ENCODE peak calls at places on chromosomes 12 and 14, in four cellular contexts. D, W, F and M are unnamed samples.

GRCh38 chr12:55017421-55017820 is 2.4 kb upstream of the NEUROD4 start:
- DNase-seq in W (no peak), F (no peak), D (no peak), M (no peak)

GRCh38 chr12:108373111-108373510 is 34.0 kb upstream of the CMKLR1 start:
- DNase-seq in F (no peak), D (no peak), W (peak; percentile 19), M (no peak)

GRCh38 chr12:57240069-57240921 is 10.7 kb downstream of the STAC3 start:
- DNase-seq in W (peak; percentile 55), D (peak; percentile 86), F (peak; percentile 53), M (no peak)

GRCh38 chr14:23169622-23170021 is 13.8 kb downstream of the SLC7A8 start:
- DNase-seq in W (no peak), D (no peak), F (no peak), M (no peak)

GRCh38 chr12:116306536-116306935 is 29.0 kb upstream of the MED13L start:
- DNase-seq in D (no peak), W (no peak), F (no peak), M (no peak)

GRCh38 chr14:37678916-37679315 is 83.5 kb downstream of the TTC6 start:
- DNase-seq in W (no peak), F (peak; percentile 64), D (no peak), M (no peak)

GRCh38 chr12:89357297-89357730 is 5.0 kb upstream of the DUSP6 start:
- DNase-seq in F (no peak), D (no peak), W (no peak), M (no peak)

GRCh38 chr12:11228268-11228879 is 41.1 kb downstream of the PRB3 start:
- DNase-seq in W (peak; percentile 68), D (no peak), F (peak; percentile 39), M (peak; percentile 12)

GRCh38 chr12:75706786-75707605 is 195.6 kb upstream of the KRR1 start:
- DNase-seq in W (no peak), D (no peak), F (no peak), M (no peak)

GRCh38 chr12:31215521-31216232 is 110.3 kb downstream of the SINHCAF start:
- DNase-seq in F (peak; percentile 76), W (no peak), D (no peak), M (peak; percentile 73)

GRCh38 chr14:50237448-50237847 is 6.1 kb upstream of the SOS2 start:
- DNase-seq in D (no peak), F (no peak), W (no peak), M (no peak)

GRCh38 chr12:120847392-120848157 is 56.6 kb downstream of the SPPL3 start:
- DNase-seq in F (no peak), D (no peak), W (peak; percentile 34), M (no peak)

GRCh38 chr12:31118831-31119530 is 45.3 kb downstream of the DDX11 start:
- DNase-seq in W (no peak), D (peak; percentile 79), F (no peak), M (no peak)

GRCh38 chr14:24312736-24313507 is 1.6 kb downstream of the LTB4R start:
- DNase-seq in W (no peak), D (peak; percentile 54), F (no peak), M (no peak)

GRCh38 chr12:88578821-88579518 is 1.3 kb downstream of the KITLG start:
- DNase-seq in F (peak; percentile 52), D (no peak), W (peak; percentile 57), M (no peak)

DNA sequence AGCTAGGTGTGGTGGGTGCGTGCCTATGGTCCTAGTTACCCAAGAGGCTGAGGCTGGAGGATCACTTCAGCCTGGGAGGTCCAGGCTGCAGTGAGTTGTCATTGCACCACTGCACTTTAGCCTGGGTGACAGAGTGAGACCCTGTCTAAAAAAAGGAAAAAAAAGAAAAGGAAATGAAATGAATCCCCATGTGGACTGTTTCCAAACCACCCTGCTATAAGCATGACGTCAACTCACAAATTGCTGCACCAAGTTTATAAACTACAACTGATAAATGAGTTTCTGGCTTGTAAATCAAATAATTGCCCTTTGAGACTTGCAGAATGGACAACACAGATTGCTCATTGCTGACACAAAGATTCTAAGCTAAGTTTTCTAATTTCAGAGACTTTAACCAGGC is 51.0 kb upstream of the STK38L start:
- DNase-seq in F (no peak), W (no peak), D (no peak), M (no peak)
- H3K27ac ChIP-seq in F (no peak overlapping the region), W (no peak overlapping the region), D (peak overlapping the region; percentile 91), M (no peak overlapping the region)

GRCh38 chr12:6333566-6333965 is 8.3 kb downstream of the TNFRSF1A start:
- DNase-seq in D (no peak), F (peak; percentile 95), W (no peak), M (peak; percentile 84)

GRCh38 chr12:6334359-6334758 is 7.5 kb downstream of the TNFRSF1A start:
- DNase-seq in D (no peak), W (no peak), F (no peak), M (no peak)

GRCh38 chr12:6332459-6332858 is 9.4 kb downstream of the TNFRSF1A start:
- DNase-seq in F (peak; percentile 90), D (no peak), W (peak; percentile 92), M (peak; percentile 67)

GRCh38 chr12:6330999-6331714 is 10.7 kb downstream of the TNFRSF1A start:
- DNase-seq in F (no peak), D (no peak), W (no peak), M (no peak)

DNA sequence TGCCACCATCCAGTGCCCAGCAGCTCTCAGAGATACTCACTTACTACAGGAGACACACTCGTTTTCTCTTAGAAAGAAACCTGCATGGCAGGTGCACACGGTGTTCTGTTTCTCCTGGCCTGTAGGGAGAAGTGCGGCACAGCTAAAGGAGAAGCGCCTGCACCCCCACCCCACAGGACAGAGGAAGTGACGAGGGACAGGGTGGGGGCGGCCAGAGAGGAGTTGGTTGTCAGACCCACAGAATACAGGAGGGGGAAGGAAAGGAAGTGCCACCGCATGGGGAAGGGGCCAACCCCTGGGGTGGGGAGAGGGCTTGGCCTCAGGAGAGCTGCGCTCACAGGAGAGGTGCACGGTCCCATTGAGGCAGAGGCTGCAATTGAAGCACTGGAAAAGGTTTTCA is 8.8 kb downstream of the TNFRSF1A start:
- DNase-seq in F (no peak), W (no peak), D (no peak), M (no peak)
- H3K27ac ChIP-seq in F (peak overlapping the region; percentile 88), W (peak overlapping the region; percentile 100), D (no peak overlapping the region), M (peak overlapping the region; percentile 98)

DNA sequence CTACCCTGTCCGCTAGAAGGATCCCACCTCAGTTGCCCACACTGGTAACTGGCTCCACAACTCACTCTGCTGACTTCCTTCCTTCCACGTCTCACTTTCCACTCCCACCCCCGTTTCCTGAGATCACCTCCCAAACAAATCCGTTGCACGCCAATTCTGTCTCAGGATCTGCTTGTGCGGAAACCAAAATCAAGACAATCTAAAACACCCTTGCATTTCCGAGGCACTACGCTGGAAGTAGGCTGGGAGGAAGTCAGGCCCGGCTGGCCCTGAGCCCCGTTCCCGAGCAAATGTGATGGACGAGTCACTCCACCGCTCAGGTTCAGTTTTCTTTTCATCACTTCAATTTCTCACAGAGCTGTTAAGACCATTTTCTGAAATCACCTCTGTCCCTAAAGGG is 23.1 kb downstream of the ABCB9 start:
- DNase-seq in D (no peak), W (peak; percentile 40), F (no peak), M (no peak)
- H3K27ac ChIP-seq in D (no peak overlapping the region), W (peak overlapping the region; percentile 98), F (no peak overlapping the region), M (peak overlapping the region; percentile 94)

GRCh38 chr14:102442241-102443211 is 67.0 kb downstream of the ANKRD9 start:
- DNase-seq in W (peak; percentile 95), D (no peak), F (peak; percentile 26), M (no peak)
- H3K27ac ChIP-seq in W (peak overlapping the region; percentile 94), D (no peak overlapping the region), F (no peak overlapping the region), M (peak overlapping the region; percentile 46)

GRCh38 chr14:74843653-74844052 is 32.3 kb downstream of the PROX2 start:
- DNase-seq in D (no peak), F (no peak), W (no peak), M (no peak)

GRCh38 chr14:74846968-74847549 is 28.9 kb downstream of the PROX2 start:
- DNase-seq in W (peak; percentile 45), D (no peak), F (peak; percentile 57), M (no peak)

GRCh38 chr14:74848768-74849167 is 27.2 kb downstream of the PROX2 start:
- DNase-seq in W (no peak), D (no peak), F (peak; percentile 90), M (no peak)

GRCh38 chr14:74841230-74842207 is 34.4 kb downstream of the PROX2 start:
- DNase-seq in F (no peak), D (no peak), W (no peak), M (no peak)

DNA sequence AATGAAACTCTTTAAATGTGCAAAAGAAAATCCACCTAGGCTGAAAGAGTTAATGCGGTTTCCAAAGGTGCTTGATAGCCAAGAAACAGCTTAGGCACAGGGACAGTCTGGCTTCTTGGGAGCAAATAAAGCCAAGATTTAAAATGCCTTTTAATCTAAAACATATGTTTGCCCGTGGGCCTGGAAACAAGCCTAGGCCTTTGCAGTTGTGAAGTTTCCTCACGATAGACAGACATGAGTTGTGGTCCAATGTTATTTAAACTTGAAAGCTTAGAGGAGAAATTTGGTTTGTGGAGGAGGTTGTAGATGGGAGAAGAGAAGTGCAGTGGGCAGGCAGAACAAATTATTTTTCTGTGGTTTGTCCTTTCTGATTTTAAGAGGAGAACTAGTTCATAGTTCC is 29.8 kb downstream of the PROX2 start:
- DNase-seq in W (no peak), F (no peak), D (no peak), M (no peak)
- H3K27ac ChIP-seq in W (no peak overlapping the region), F (no peak overlapping the region), D (no peak overlapping the region), M (no peak overlapping the region)

DNA sequence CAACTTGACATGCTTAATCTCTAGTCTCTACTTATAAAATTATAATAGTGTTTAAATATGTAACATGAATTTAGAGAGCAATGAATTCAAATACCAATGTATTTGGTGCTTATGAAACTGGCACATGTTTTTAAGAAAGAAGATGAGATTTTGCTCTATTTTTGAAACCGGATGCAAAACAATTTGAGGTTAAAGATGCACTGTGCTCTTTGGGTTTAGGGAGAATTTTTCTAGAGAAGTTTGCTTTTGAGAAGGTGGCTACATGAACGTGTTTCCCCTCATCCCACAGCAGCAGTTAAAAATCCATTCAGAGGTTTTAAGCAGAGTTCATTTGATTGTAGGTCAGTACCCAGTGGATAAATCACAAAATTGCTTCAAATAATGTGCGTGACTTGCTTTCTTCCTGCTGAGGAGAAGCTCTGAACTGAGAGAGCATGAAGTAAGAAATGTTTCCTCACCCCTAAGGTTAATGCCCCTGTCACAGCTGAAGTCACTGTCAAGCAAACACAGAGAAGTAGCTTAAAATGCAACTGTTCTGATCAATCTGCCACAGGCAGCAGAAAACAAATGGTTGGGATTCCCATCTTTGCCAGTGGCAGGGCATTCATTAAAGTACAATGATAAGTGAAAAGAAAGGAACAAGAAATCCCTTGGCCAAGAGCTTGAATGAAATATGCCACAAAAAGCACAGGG is 241.9 kb upstream of the SYT1 start:
- DNase-seq in D (no peak), F (no peak), W (no peak), M (no peak)
- H3K27ac ChIP-seq in D (no peak overlapping the region), F (no peak overlapping the region), W (no peak overlapping the region), M (no peak overlapping the region)

DNA sequence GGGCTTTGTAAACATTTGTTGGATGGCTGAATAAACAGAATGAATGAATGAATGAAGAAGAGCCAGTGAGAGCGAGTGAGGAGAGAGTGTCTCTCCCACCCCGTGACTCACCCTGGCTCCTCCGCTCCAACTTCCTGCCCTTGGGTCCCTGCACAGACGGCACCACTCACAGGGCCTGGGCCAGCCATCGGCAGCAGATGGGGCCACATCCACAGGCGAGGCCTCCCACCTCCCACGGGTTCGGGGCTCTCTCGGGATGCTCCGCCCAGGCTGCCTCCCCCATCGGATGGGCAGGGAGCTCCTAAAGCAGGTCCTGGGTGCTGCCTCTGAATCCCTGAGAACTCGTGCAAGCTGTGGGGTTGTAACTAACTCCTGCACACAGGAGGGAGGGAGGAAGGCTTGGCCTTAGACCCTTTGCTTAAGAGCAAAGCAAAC is 41.3 kb downstream of the CCNK start:
- DNase-seq in W (peak; percentile 60), D (no peak), F (no peak), M (no peak)
- H3K27ac ChIP-seq in W (peak overlapping the region; percentile 5), D (no peak overlapping the region), F (no peak overlapping the region), M (no peak overlapping the region)